ENCODE peak calls at places on chromosomes 3 and 15, in five cellular contexts. L is activated CD4-positive, alpha-beta T cell treated with anti-CD3 and anti-CD28 coated beads, Interleukin-2, amount 50 U/mL, for 1 hour; C is bronchial epithelial cell; A is foreskin fibroblast; T is posterior cingulate gyrus. Y is an unnamed sample.

GRCh38 chr15:41950127-41950483 is 22.3 kb downstream of the EHD4 start:
- DNase-seq in L (no peak), C (no peak), A (no peak), T (no peak), Y (no peak)

GRCh38 chr3:113148307-113148703 is 63.1 kb upstream of the BOC start:
- DNase-seq in L (no peak), C (peak; percentile 64), A (no peak), T (no peak), Y (no peak)

GRCh38 chr15:90810354-90810753 is 58.0 kb upstream of the FURIN start:
- DNase-seq in L (no peak), C (no peak), A (no peak), T (no peak), Y (no peak)

GRCh38 chr15:68586274-68586961 is 7.6 kb downstream of the CORO2B start:
- DNase-seq in L (no peak), C (peak; percentile 87), A (peak; percentile 96), T (no peak), Y (peak; percentile 58)

GRCh38 chr15:85099195-85099803 is 117.6 kb downstream of the PDE8A start:
- DNase-seq in L (no peak), C (no peak), A (no peak), T (peak; percentile 54), Y (no peak)

GRCh38 chr3:37521403-37521802 is 340.3 kb upstream of the CTDSPL start:
- DNase-seq in L (no peak), C (no peak), A (peak; percentile 44), T (no peak), Y (no peak)

GRCh38 chr3:52570076-52570475 is 33.7 kb downstream of the UQCC5 start:
- DNase-seq in L (no peak), C (peak; percentile 3), A (peak; percentile 31), T (no peak), Y (peak; percentile 9)

GRCh38 chr15:30063829-30064559 is 18.8 kb upstream of the GOLGA8J start:
- DNase-seq in L (no peak), C (no peak), A (no peak), T (no peak), Y (no peak)

GRCh38 chr15:78353093-78353492 is 12.9 kb downstream of the CRABP1 start:
- DNase-seq in L (no peak), C (no peak), A (no peak), T (no peak), Y (peak; percentile 42)

GRCh38 chr3:154559623-154560022 is 129.6 kb upstream of the GPR149 start:
- DNase-seq in L (no peak), C (no peak), A (no peak), T (no peak), Y (no peak)

GRCh38 chr3:114852974-114853373 is 294.1 kb downstream of the ZBTB20 start:
- DNase-seq in L (no peak), C (no peak), A (no peak), T (no peak), Y (no peak)

GRCh38 chr15:101070502-101071273 is 151.5 kb downstream of the LRRK1 start:
- DNase-seq in L (no peak), C (peak; percentile 90), A (peak; percentile 80), T (no peak), Y (peak; percentile 72)

GRCh38 chr15:82140859-82141258 is 95.0 kb upstream of the MEX3B start:
- DNase-seq in L (no peak), C (peak; percentile 79), A (no peak), T (no peak), Y (no peak)

GRCh38 chr15:63482874-63483323 is 21.5 kb upstream of the USP3 start:
- DNase-seq in L (no peak), C (peak; percentile 65), A (no peak), T (no peak), Y (no peak)

GRCh38 chr15:48222627-48223026 is 16.5 kb downstream of the SLC12A1 start:
- DNase-seq in L (no peak), C (no peak), A (peak; percentile 27), T (no peak), Y (no peak)

GRCh38 chr15:69084404-69085030 is 70.0 kb downstream of the NOX5 start:
- DNase-seq in L (no peak), C (no peak), A (no peak), T (no peak), Y (no peak)

GRCh38 chr3:72899349-72899765 is 11.5 kb downstream of the GXYLT2 start:
- DNase-seq in L (no peak), C (no peak), A (no peak), T (no peak), Y (no peak)

GRCh38 chr3:178492496-178492895 is 43.7 kb upstream of the KCNMB2 start:
- DNase-seq in L (no peak), C (no peak), A (no peak), T (no peak), Y (no peak)

GRCh38 chr3:122074621-122075265 is 19.6 kb downstream of the CD86 start:
- DNase-seq in L (no peak), C (no peak), A (no peak), T (no peak), Y (no peak)

GRCh38 chr15:67146875-67147381 is 81.5 kb downstream of the SMAD3 start:
- DNase-seq in L (peak; percentile 19), C (peak; percentile 98), A (peak; percentile 67), T (no peak), Y (peak; percentile 78)

GRCh38 chr3:20340324-20340928 is 154.4 kb upstream of the SGO1 start:
- DNase-seq in L (peak; percentile 47), C (peak; percentile 52), A (peak; percentile 88), T (peak; percentile 72), Y (peak; percentile 18)

GRCh38 chr3:149479621-149480325 is 5.3 kb downstream of the TM4SF4 start:
- DNase-seq in L (no peak), C (no peak), A (no peak), T (no peak), Y (peak; percentile 11)

GRCh38 chr3:2274531-2274930 is 175.9 kb downstream of the CNTN4 start:
- DNase-seq in L (no peak), C (no peak), A (no peak), T (no peak), Y (no peak)

GRCh38 chr3:101847328-101847727 is 2.0 kb upstream of the NFKBIZ start:
- DNase-seq in L (no peak), C (peak; percentile 62), A (no peak), T (no peak), Y (no peak)

GRCh38 chr3:126024049-126024854 is 55.3 kb downstream of the ROPN1B start:
- DNase-seq in L (no peak), C (no peak), A (no peak), T (no peak), Y (no peak)